ENCODE peak calls at places on chromosomes 5 and 9, in five cellular contexts. Z is PC-3, A is GM23248, Q is hepatocyte, D is MM.1S. X is an unnamed sample.
A peak's percentile ranks its signal among the peaks of the same experiment; 100 is the strongest.

GRCh38 chr9:129278391-129279237 is 100.6 kb upstream of the IER5L start:
- DNase-seq in Q (no peak), Z (peak; percentile 81), A (peak; percentile 45), D (peak; percentile 53), X (peak; percentile 75)

GRCh38 chr5:128093368-128093767 is 9.8 kb downstream of the SLC12A2 start:
- DNase-seq in D (no peak), Z (no peak), Q (no peak), A (peak; percentile 25), X (no peak)

GRCh38 chr5:124596595-124597388 is 149.6 kb downstream of the ZNF608 start:
- DNase-seq in Z (peak; percentile 81), A (peak; percentile 80), Q (peak; percentile 64), D (no peak), X (peak; percentile 51)

GRCh38 chr9:131347376-131348020 is 46.4 kb upstream of the PRRC2B start:
- DNase-seq in Q (no peak), A (no peak), Z (no peak), D (no peak), X (no peak)

GRCh38 chr9:18061856-18062255 is 412.1 kb upstream of the ADAMTSL1 start:
- DNase-seq in A (peak; percentile 44), D (no peak), Z (peak; percentile 9), Q (no peak), X (no peak)

GRCh38 chr9:137919649-137920101 is 42.1 kb downstream of the CACNA1B start:
- DNase-seq in A (no peak), Z (no peak), Q (no peak), D (no peak), X (no peak)

GRCh38 chr9:100099722-100100042 is 639 bp downstream of the INVS start:
- DNase-seq in D (no peak), Z (no peak), Q (peak; percentile 57), A (no peak), X (peak; percentile 12)

GRCh38 chr9:130854086-130854485 is 19.0 kb downstream of the ABL1 start:
- DNase-seq in Z (no peak), D (no peak), Q (no peak), A (no peak), X (no peak)

GRCh38 chr5:137660349-137660817 is 75.5 kb downstream of the KLHL3 start:
- DNase-seq in A (peak; percentile 81), D (peak; percentile 85), Q (peak; percentile 86), Z (peak; percentile 79), X (peak; percentile 86)

GRCh38 chr5:142508027-142508426 is 177.9 kb downstream of the FGF1 start:
- DNase-seq in Z (no peak), Q (peak; percentile 32), A (no peak), D (no peak), X (no peak)

GRCh38 chr9:93095205-93096130 is 549 bp upstream of the CARD19 start:
- DNase-seq in A (peak; percentile 99), D (peak; percentile 99), Q (peak; percentile 100), Z (peak; percentile 96), X (peak; percentile 96)

GRCh38 chr5:126877569-126877968 is 100.6 kb downstream of the LMNB1 start:
- DNase-seq in Q (no peak), A (no peak), Z (no peak), D (no peak), X (no peak)

GRCh38 chr5:2866622-2867372 is 115.3 kb upstream of the IRX2 start:
- DNase-seq in Z (no peak), D (no peak), Q (no peak), A (no peak), X (no peak)

GRCh38 chr9:35688558-35689350 is 971 bp downstream of the TPM2 start:
- DNase-seq in A (peak; percentile 91), Z (peak; percentile 86), Q (peak; percentile 48), D (no peak), X (peak; percentile 33)

GRCh38 chr9:35687972-35688557 is 1.7 kb downstream of the TPM2 start:
- DNase-seq in D (no peak), A (no peak), Z (no peak), Q (no peak), X (no peak)

GRCh38 chr9:35686222-35687203 is 3.2 kb downstream of the TPM2 start:
- DNase-seq in Z (no peak), Q (no peak), A (peak; percentile 78), D (no peak), X (no peak)

GRCh38 chr9:35685506-35685905 is 4.2 kb downstream of the TPM2 start:
- DNase-seq in A (no peak), Q (no peak), Z (no peak), D (no peak), X (no peak)

DNA sequence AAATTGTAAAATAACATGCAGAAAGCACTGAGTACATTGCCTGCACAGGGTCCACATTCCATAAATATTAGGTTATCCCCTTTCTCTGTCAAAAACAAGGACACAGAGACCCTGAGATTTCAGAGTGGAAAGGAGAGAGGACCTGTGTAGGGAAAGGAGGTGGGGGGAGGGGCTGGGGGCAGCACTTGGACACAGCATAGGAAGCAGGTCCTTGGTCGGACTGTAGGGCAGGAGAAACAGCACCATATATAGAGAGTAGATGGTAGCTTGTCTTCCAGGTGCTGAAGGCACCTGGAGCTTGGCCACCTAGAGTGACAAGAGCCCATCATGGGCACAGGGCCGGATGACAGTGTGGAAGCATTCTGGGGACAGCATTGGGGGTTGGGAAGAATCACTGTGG is 2.4 kb downstream of the TPM2 start:
- DNase-seq in A (no peak), D (no peak), Q (no peak), Z (no peak), X (no peak)
- H3K4me3 ChIP-seq in A (peak overlapping the region; percentile 98), D (no peak overlapping the region), Q (no peak overlapping the region), Z (no peak overlapping the region), X (no peak overlapping the region)

DNA sequence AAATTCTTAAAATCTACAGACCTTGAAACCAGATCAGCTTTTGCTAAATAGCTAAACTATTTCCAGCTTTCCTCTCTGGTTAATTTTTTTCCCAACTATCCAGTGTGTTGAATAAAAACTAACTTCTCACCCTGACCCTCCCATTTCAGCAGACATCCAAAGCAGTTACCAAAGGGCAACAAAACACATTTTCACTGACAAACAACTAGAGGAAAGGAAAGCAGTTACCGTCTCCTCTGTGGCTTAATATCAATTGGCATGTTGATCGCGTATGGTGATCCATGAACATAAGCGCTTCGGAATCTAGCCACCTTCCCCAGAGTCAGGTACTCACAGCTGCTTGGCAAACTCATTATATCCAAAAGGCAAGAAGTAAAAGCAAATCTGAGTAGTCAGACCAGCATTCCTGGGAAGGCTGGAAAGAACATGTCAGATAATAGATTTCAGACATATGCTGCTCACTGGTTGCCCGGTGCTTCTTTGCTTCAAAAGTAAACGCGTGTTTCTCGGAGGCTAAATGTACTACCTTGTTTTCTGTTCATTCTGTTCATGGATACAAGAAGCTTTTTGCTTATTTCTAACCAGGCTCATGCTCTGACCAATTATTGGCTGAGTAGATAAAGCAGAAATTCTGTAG is 463.3 kb downstream of the PDE4D start:
- DNase-seq in A (no peak), Z (no peak), D (no peak), Q (no peak), X (no peak)
- TF ChIP-seq EZH2phosphoT487 in A (no peak), Z (no peak), D (no peak), Q (no peak), X (no peak)

GRCh38 chr9:114097613-114098020 is 1.5 kb downstream of the KIF12 start:
- DNase-seq in A (peak; percentile 25), Z (peak; percentile 41), Q (no peak), D (no peak), X (no peak)

GRCh38 chr9:114099523-114100270 is 605 bp upstream of the KIF12 start:
- DNase-seq in Z (no peak), A (no peak), D (no peak), Q (no peak), X (no peak)

GRCh38 chr9:114098021-114098659 is 952 bp downstream of the KIF12 start:
- DNase-seq in D (no peak), Z (peak; percentile 39), Q (peak; percentile 84), A (peak; percentile 37), X (peak; percentile 23)

GRCh38 chr9:114100536-114100935 is 1.4 kb upstream of the KIF12 start:
- DNase-seq in Z (no peak), A (no peak), D (no peak), Q (no peak), X (no peak)

DNA sequence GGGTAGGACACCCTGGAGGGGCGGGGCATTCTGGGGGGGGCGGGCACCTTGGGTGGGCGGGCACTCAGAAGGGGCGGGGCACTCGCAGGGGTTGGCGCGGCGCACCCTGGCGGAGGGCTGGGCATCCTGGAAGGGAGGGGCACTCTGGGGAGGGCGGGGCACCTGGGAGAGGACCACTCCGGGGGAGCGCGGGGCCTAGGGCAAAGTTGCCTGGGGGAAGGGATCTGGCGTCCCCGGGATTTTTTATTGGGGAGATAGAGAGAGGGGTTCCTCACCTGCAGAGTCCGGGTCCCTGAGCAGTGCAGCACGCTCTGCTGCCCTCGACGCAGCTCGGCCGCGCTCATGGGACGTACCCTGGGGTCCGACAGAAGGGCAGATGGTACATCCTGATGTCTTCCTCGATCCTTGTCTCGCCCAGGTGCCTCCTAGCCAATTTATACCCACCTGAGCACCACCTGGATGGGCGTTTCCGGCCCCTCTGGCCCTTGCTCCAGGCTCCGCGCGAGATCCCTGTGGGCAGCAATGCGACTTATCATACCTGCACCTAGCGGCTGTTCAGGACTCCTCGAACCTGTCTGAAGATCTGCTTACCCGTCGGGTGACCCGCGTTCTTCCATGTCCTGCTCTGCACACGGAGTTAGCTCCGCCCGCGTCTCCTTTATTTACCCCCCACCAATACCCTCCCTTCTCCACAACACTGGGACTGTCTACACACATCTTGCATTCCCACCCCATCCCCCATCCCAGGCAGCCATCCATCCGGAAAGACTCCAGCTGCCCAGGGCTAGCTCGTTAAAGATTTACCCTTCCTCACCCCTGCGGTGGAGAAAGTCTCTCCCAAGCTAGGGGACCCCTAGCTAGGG is at the start of gene KIF12:
- DNase-seq in A (peak; percentile 26), Z (peak; percentile 25), D (no peak), Q (peak; percentile 91), X (peak; percentile 22)
- H3K4me3 ChIP-seq in A (peak within 1 kb of the TSS; percentile 59), Z (peak within 1 kb of the TSS; percentile 69), D (no peak within 1 kb of the TSS), Q (peak within 1 kb of the TSS; percentile 61), X (peak within 1 kb of the TSS; percentile 63)

GRCh38 chr5:138978085-138978484 is 103.0 kb upstream of the LRRTM2 start:
- DNase-seq in A (peak; percentile 36), Q (no peak), D (no peak), Z (no peak), X (no peak)
- TF ChIP-seq EZH2phosphoT487 in A (no peak), Q (no peak), D (no peak), Z (no peak), X (no peak)

GRCh38 chr5:79845448-79846197 is 145.4 kb downstream of the MTX3 start:
- DNase-seq in A (peak; percentile 96), Z (peak; percentile 25), D (no peak), Q (no peak), X (peak; percentile 13)
- H3K4me3 ChIP-seq in A (peak overlapping the region; percentile 54), Z (no peak overlapping the region), D (no peak overlapping the region), Q (no peak overlapping the region), X (no peak overlapping the region)

GRCh38 chr5:144203750-144204596 is 33.3 kb downstream of the KCTD16 start:
- DNase-seq in Q (peak; percentile 79), D (peak; percentile 62), Z (peak; percentile 73), A (peak; percentile 75), X (peak; percentile 57)
- TF ChIP-seq EZH2phosphoT487 in Q (no peak), D (no peak), Z (no peak), A (no peak), X (no peak)

X was measured in HCT116.